ENCODE peak calls at places on chromosomes 13 and 19, in four cellular contexts. E, C, O and W are unnamed samples. For H3K27me3, the result is how much of the 10 kb centered on the place peaks cover.

GRCh38 chr13:97346097-97346496 is 87.9 kb upstream of the RAP2A start:
- DNase-seq in E (no peak), C (no peak), O (no peak), W (no peak)

GRCh38 chr13:102231486-102231885 is 170.4 kb downstream of the FGF14 start:
- DNase-seq in E (no peak), C (no peak), O (no peak), W (no peak)

GRCh38 chr13:104525467-104525866 is 1459.2 kb upstream of the SLC10A2 start:
- DNase-seq in E (no peak), C (no peak), O (no peak), W (no peak)

GRCh38 chr19:16385821-16386220 is 61.2 kb downstream of the KLF2 start:
- DNase-seq in E (no peak), C (no peak), O (no peak), W (no peak)

GRCh38 chr13:23867027-23867491 is 22.1 kb downstream of the MIPEP start:
- DNase-seq in E (no peak), C (peak), O (no peak), W (no peak)

GRCh38 chr19:343451-343931 is 1.1 kb downstream of the MIER2 start:
- DNase-seq in E (no peak), C (no peak), O (no peak), W (no peak)

GRCh38 chr13:23790591-23791170 is 98.5 kb downstream of the MIPEP start:
- DNase-seq in E (no peak), C (peak), O (no peak), W (no peak)

GRCh38 chr19:3656073-3656746 is 29.6 kb upstream of the CACTIN start:
- DNase-seq in E (no peak), C (no peak), O (no peak), W (peak)

GRCh38 chr13:20772401-20773131 is 1.2 kb downstream of the EEF1AKMT1 start:
- DNase-seq in E (no peak), C (no peak), O (no peak), W (no peak)

GRCh38 chr13:35475960-35476943 is at the start of gene MAB21L1:
- DNase-seq in E (no peak), C (peak), O (peak), W (no peak)

GRCh38 chr13:19267746-19268145 is 86.1 kb upstream of the TUBA3C start:
- DNase-seq in E (no peak), C (no peak), O (no peak), W (no peak)

GRCh38 chr13:106917673-106918652 is 350.0 kb upstream of the ARGLU1 start:
- DNase-seq in E (peak), C (peak), O (peak), W (peak)

GRCh38 chr13:30715837-30716236 is 19.5 kb upstream of the ALOX5AP start:
- DNase-seq in E (no peak), C (no peak), O (no peak), W (no peak)

GRCh38 chr19:48556163-48556562 is 4.2 kb downstream of the SULT2B1 start:
- DNase-seq in E (no peak), C (peak), O (peak), W (no peak)

GRCh38 chr13:85508683-85509329 is 290.4 kb downstream of the SLITRK6 start:
- DNase-seq in E (no peak), C (peak), O (no peak), W (no peak)

GRCh38 chr13:36414461-36414860 is 17.8 kb upstream of the CCNA1 start:
- DNase-seq in E (no peak), C (peak), O (no peak), W (no peak)

GRCh38 chr19:50779504-50780457 is 9.5 kb downstream of the GPR32 start:
- DNase-seq in E (no peak), C (peak), O (no peak), W (no peak)
- H3K27me3 ChIP-seq in E (under half), C (under half), O (half or more), W (under half)

DNA sequence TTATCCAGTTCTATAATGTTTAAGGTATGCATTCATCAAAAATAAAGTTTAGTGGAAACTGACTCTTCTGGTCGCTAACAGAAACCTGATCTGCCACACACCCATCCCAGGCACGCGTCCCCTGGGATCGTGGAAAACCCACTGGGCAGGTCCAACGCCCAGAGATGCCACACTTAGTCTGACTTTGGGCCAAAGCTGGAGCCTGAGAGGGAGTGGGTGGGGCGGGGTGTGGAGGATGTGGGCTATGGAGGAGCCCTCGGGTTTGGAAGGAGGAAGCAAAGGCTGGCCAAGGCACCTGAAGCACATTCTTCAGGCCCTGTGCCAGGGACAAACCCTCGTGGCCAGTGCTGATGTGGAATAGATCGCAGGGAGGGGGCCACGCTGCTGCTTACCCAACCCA is 2.5 kb downstream of the IGFL1 start:
- DNase-seq in E (no peak), C (no peak), O (no peak), W (no peak)
- H3K27me3 ChIP-seq in E (under half), C (under half), O (under half), W (under half)

DNA sequence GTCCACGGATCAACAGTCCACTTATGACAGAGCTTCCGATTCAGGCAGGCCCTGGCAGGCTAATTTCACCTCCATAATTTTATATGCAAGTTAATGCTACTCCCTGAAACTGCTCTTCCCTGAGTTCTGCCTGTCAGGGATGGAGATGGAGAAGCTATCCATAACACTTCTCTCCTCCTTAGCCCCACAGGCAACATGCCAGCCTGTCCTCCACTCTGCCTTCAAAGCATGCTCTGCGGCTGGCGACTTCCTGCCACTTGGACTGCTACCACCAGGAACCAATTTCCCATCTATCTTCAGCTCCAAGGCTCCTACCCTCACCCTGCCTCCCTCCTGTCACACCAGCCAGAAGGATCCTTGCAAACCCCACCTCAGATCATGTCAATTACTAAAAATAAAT is 35.4 kb downstream of the GSX1 start:
- DNase-seq in E (no peak), C (no peak), O (no peak), W (no peak)
- H3K27me3 ChIP-seq in E (under half), C (under half), O (half or more), W (under half)

DNA sequence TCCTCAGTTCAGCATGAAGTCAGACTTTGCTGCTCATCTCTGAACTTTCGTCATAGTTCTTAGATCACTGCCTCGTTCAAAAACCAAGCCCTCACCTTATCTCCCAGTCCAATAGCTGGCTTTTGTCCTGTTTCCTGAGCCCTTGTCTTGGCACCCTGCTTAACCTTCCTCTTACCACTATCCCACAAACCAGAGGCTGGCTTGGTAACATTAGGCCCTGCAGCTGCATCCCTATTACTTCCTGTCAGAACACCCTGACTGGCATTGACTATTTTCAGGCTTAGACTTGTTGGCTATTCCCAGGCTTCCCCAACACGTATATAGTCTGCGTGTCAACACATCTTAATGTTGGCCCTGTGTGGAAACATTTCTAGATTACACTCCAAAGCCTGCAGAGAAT is 172.4 kb downstream of the VWA8 start:
- DNase-seq in E (no peak), C (peak), O (no peak), W (peak)
- H3K27me3 ChIP-seq in E (under half), C (under half), O (under half), W (under half)

GRCh38 chr13:45707701-45708100 is 5.6 kb downstream of the CBY2 start:
- DNase-seq in E (no peak), C (no peak), O (no peak), W (no peak)

GRCh38 chr13:45702869-45703391 is 810 bp downstream of the CBY2 start:
- DNase-seq in E (no peak), C (no peak), O (no peak), W (no peak)

GRCh38 chr13:45704211-45704739 is 2.2 kb downstream of the CBY2 start:
- DNase-seq in E (no peak), C (no peak), O (no peak), W (no peak)

GRCh38 chr13:45705145-45705695 is 3.1 kb downstream of the CBY2 start:
- DNase-seq in E (no peak), C (no peak), O (no peak), W (no peak)

DNA sequence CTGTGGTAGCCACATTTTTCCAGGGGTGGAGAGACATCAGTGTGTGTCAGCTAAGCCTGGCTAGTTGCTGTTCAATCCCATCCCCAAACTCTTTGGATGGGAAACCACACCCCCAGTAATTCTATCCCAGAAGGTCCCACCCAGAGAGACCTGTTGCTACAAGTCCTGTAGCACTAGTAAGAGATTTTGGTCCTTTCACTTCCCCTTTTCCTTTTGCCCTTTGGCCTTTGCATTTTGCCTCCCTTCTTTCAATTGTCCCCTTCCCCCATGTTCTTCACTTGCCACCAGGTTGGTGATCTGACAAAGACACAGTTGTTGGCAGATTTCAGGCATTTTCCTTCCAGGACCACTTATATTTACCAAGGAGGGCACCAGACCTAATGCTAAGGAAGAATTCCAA is 3.8 kb downstream of the CBY2 start:
- DNase-seq in E (no peak), C (no peak), O (no peak), W (no peak)
- H3K27me3 ChIP-seq in E (under half), C (under half), O (under half), W (under half)

DNA sequence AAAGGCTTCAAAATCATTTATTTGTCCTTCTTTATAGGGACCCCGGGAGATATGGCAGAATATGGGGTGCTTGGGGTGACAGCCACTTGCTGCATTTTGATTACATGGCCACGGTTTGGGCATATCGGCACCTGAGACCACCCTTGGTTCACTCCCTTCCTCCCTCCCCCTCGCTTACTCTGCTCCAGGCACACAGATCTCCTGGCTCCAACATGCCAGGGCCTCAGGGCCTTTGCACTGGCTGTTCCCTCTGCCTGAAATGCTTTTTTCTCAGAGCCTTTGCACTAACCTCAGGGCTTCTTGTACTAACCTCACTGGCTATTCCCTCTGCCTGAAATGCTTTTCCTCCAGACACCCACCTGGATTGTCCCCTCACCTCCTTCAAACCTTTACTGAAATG is 23.8 kb downstream of the VAV1 start:
- DNase-seq in E (no peak), C (no peak), O (no peak), W (no peak)
- H3K27me3 ChIP-seq in E (under half), C (under half), O (under half), W (under half)

GRCh38 chr19:46192990-46193650 is 36.4 kb upstream of the IGFL1 start:
- DNase-seq in E (no peak), C (peak), O (no peak), W (no peak)
- H3K27me3 ChIP-seq in E (under half), C (under half), O (half or more), W (under half)

GRCh38 chr13:24983094-24983493 is 112.8 kb upstream of the PABPC3 start:
- DNase-seq in E (no peak), C (no peak), O (no peak), W (no peak)
- H3K27me3 ChIP-seq in E (under half), C (under half), O (under half), W (under half)